ENCODE peak calls at places on chromosomes 4 and X, in six cellular contexts. V is T-helper 22 cell; T is right atrium auricular region; M is RCC 7860; G is stimulated activated CD8-positive, alpha-beta memory T cell treated with anti-CD3 and anti-CD28 coated beads, Interleukin-12 subunit alpha, Interleukin-12 subunit beta, amount 100 ng/mL, for 1 hour; Z is adipocyte. E is an unnamed sample.

GRCh38 chr4:87497141-87497540 is 32.0 kb downstream of the SPARCL1 start:
- DNase-seq in M (no peak), V (no peak), Z (no peak), G (no peak), T (no peak), E (no peak)

GRCh38 chr4:176376032-176376614 is 56.4 kb downstream of the SPCS3 start:
- DNase-seq in M (peak; percentile 40), V (no peak), T (no peak), Z (peak; percentile 74), G (no peak), E (no peak)

GRCh38 chrX:13658602-13659001 is 5.7 kb downstream of the TCEANC start:
- DNase-seq in Z (peak; percentile 82), M (no peak), G (no peak), V (no peak), T (no peak), E (no peak)

GRCh38 chr4:173301518-173302201 is 32.5 kb downstream of the HMGB2 start:
- DNase-seq in M (peak; percentile 67), V (no peak), G (no peak), Z (peak; percentile 71), T (no peak), E (no peak)

GRCh38 chrX:46561931-46562721 is 11.4 kb upstream of the CHST7 start:
- DNase-seq in Z (no peak), M (no peak), T (no peak), V (no peak), G (no peak), E (no peak)

GRCh38 chrX:19791562-19791961 is 95.8 kb downstream of the SH3KBP1 start:
- DNase-seq in T (no peak), V (no peak), G (no peak), Z (peak; percentile 13), M (no peak), E (no peak)

GRCh38 chr4:569958-570667 is 6.0 kb downstream of the TMEM271 start:
- DNase-seq in Z (no peak), G (no peak), T (no peak), M (no peak), V (no peak), E (peak; percentile 81)

GRCh38 chrX:69124108-69124507 is 41.1 kb downstream of the PJA1 start:
- DNase-seq in G (no peak), Z (peak; percentile 43), M (no peak), T (no peak), V (no peak), E (no peak)

GRCh38 chrX:153779891-153780677 is 757 bp upstream of the SRPK3 start:
- DNase-seq in V (no peak), M (no peak), Z (no peak), T (no peak), G (no peak), E (no peak)

GRCh38 chr4:820230-821172 is 5.4 kb downstream of the CPLX1 start:
- DNase-seq in T (no peak), Z (no peak), M (no peak), G (no peak), V (no peak), E (no peak)

GRCh38 chr4:88841635-88842034 is 144.0 kb upstream of the NAP1L5 start:
- DNase-seq in T (no peak), Z (peak; percentile 69), V (no peak), G (no peak), M (no peak), E (no peak)

GRCh38 chrX:51798701-51799100 is 55.5 kb downstream of the GSPT2 start:
- DNase-seq in Z (no peak), V (no peak), G (no peak), M (no peak), T (no peak), E (no peak)

GRCh38 chr4:108008721-108009120 is 19.0 kb downstream of the HADH start:
- DNase-seq in M (peak; percentile 48), Z (peak; percentile 51), V (no peak), T (no peak), G (no peak), E (no peak)

GRCh38 chr4:147787204-147787603 is 55.3 kb downstream of the ARHGAP10 start:
- DNase-seq in V (no peak), T (no peak), G (no peak), Z (no peak), M (peak; percentile 15), E (no peak)

GRCh38 chrX:13825178-13825762 is 8.4 kb upstream of the GPM6B start:
- DNase-seq in M (no peak), V (no peak), Z (no peak), T (no peak), G (no peak), E (no peak)

GRCh38 chr4:84596826-84597225 is 13.9 kb downstream of the CDS1 start:
- DNase-seq in V (no peak), G (no peak), T (no peak), Z (no peak), M (no peak), E (no peak)